ENCODE peak calls at places on chromosomes 7 and 10, in seven cellular contexts. F, G, S, N, B, V and I are unnamed samples.

GRCh38 chr10:114252883-114253282 is 13.8 kb downstream of the VWA2 start:
- DNase-seq in F (no peak), S (no peak), B (no peak), N (no peak), G (no peak), V (no peak), I (no peak)

GRCh38 chr7:27735165-27735564 is 4.8 kb upstream of the TAX1BP1 start:
- DNase-seq in N (no peak), S (no peak), F (peak; percentile 19), B (no peak), V (peak; percentile 27), G (no peak), I (no peak)

GRCh38 chr7:25788961-25789620 is 362.9 kb upstream of the NFE2L3 start:
- DNase-seq in V (no peak), F (no peak), B (no peak), G (no peak), N (no peak), S (no peak), I (no peak)

GRCh38 chr7:82624337-82624736 is 180.8 kb upstream of the CACNA2D1 start:
- DNase-seq in V (no peak), F (peak; percentile 94), N (no peak), B (peak; percentile 45), G (no peak), S (no peak), I (no peak)

GRCh38 chr10:17144032-17144431 is 14.4 kb upstream of the CUBN start:
- DNase-seq in G (no peak), S (no peak), F (no peak), B (no peak), N (no peak), V (no peak), I (no peak)

GRCh38 chr7:116138202-116138801 is 72.0 kb upstream of the TES start:
- DNase-seq in B (peak; percentile 63), N (peak; percentile 16), F (peak; percentile 61), V (peak; percentile 77), G (no peak), S (no peak), I (peak; percentile 53)

GRCh38 chr7:150383710-150384397 is 4.7 kb downstream of the ZNF775 start:
- DNase-seq in B (no peak), F (no peak), S (no peak), G (peak; percentile 99), V (no peak), N (peak; percentile 54), I (no peak)

GRCh38 chr10:71435571-71436267 is 39.0 kb downstream of the CDH23 start:
- DNase-seq in B (no peak), N (no peak), F (no peak), S (no peak), G (peak; percentile 22), V (no peak), I (no peak)

GRCh38 chr7:5077740-5078139 is 32.1 kb downstream of the RBAK start:
- DNase-seq in S (no peak), B (no peak), F (no peak), G (no peak), V (no peak), N (no peak), I (no peak)

GRCh38 chr7:38830826-38831225 is 78.2 kb downstream of the VPS41 start:
- DNase-seq in N (no peak), V (no peak), G (no peak), B (no peak), S (no peak), F (no peak), I (no peak)

GRCh38 chr7:28900311-28900710 is 57.8 kb downstream of the TRIL start:
- DNase-seq in F (no peak), S (no peak), B (no peak), V (no peak), G (no peak), N (no peak), I (no peak)

GRCh38 chr10:14543048-14543903 is 212.6 kb upstream of the FRMD4A start:
- DNase-seq in V (no peak), S (no peak), N (no peak), B (no peak), G (no peak), F (no peak), I (no peak)

GRCh38 chr10:89242340-89242680 is 9.3 kb downstream of the LIPA start:
- DNase-seq in F (no peak), G (no peak), S (no peak), N (no peak), B (no peak), V (no peak), I (no peak)

GRCh38 chr10:60964257-60965235 is 20.6 kb upstream of the RHOBTB1 start:
- DNase-seq in G (peak; percentile 57), N (peak; percentile 61), S (no peak), V (peak; percentile 98), B (no peak), F (peak; percentile 91), I (peak; percentile 44)

GRCh38 chr10:130924138-130924819 is 387.2 kb downstream of the TCERG1L start:
- DNase-seq in S (no peak), F (no peak), B (no peak), V (peak; percentile 55), N (no peak), G (peak; percentile 64), I (no peak)